ENCODE peak calls at places on chromosome 6, in five cellular contexts. One of them, this sample, is unnamed.

GRCh38 chr6:42817910-42818309 is 36.1 kb downstream of the BICRAL start:
- DNase-seq in NCI-H1105: no peak
- DNase-seq in amniotic stem cell: no peak
- DNase-seq in lung: no peak
- DNase-seq in stimulated activated naive CD8-positive, alpha-beta T cell treated with anti-CD3 and anti-CD28 coated beads, Interleukin-15, amount 100 ng/mL, for 72 hours: no peak
- DNase-seq in this sample: no peak

GRCh38 chr6:12570461-12571030 is 146.0 kb upstream of the PHACTR1 start:
- DNase-seq in NCI-H1105: no peak
- DNase-seq in amniotic stem cell: no peak
- DNase-seq in lung: no peak
- DNase-seq in stimulated activated naive CD8-positive, alpha-beta T cell treated with anti-CD3 and anti-CD28 coated beads, Interleukin-15, amount 100 ng/mL, for 72 hours: no peak
- DNase-seq in this sample: no peak

GRCh38 chr6:123810214-123810613 is 6.5 kb downstream of the NKAIN2 start:
- DNase-seq in NCI-H1105: peak
- DNase-seq in amniotic stem cell: no peak
- DNase-seq in lung: no peak
- DNase-seq in stimulated activated naive CD8-positive, alpha-beta T cell treated with anti-CD3 and anti-CD28 coated beads, Interleukin-15, amount 100 ng/mL, for 72 hours: no peak
- DNase-seq in this sample: no peak

GRCh38 chr6:6515691-6516607 is 72.6 kb upstream of the LY86 start:
- DNase-seq in NCI-H1105: no peak
- DNase-seq in amniotic stem cell: no peak
- DNase-seq in lung: no peak
- DNase-seq in stimulated activated naive CD8-positive, alpha-beta T cell treated with anti-CD3 and anti-CD28 coated beads, Interleukin-15, amount 100 ng/mL, for 72 hours: peak
- DNase-seq in this sample: peak

GRCh38 chr6:12890171-12890790 is 173.7 kb downstream of the PHACTR1 start:
- DNase-seq in NCI-H1105: no peak
- DNase-seq in amniotic stem cell: no peak
- DNase-seq in lung: no peak
- DNase-seq in stimulated activated naive CD8-positive, alpha-beta T cell treated with anti-CD3 and anti-CD28 coated beads, Interleukin-15, amount 100 ng/mL, for 72 hours: peak
- DNase-seq in this sample: no peak

GRCh38 chr6:3884007-3884745 is 35.0 kb downstream of the FAM50B start:
- DNase-seq in NCI-H1105: no peak
- DNase-seq in amniotic stem cell: no peak
- DNase-seq in lung: no peak
- DNase-seq in stimulated activated naive CD8-positive, alpha-beta T cell treated with anti-CD3 and anti-CD28 coated beads, Interleukin-15, amount 100 ng/mL, for 72 hours: no peak
- DNase-seq in this sample: no peak

GRCh38 chr6:161498359-161498758 is 224.5 kb upstream of the AGPAT4 start:
- DNase-seq in NCI-H1105: peak
- DNase-seq in amniotic stem cell: no peak
- DNase-seq in lung: no peak
- DNase-seq in stimulated activated naive CD8-positive, alpha-beta T cell treated with anti-CD3 and anti-CD28 coated beads, Interleukin-15, amount 100 ng/mL, for 72 hours: no peak
- DNase-seq in this sample: no peak

GRCh38 chr6:67886036-67886707 is 748.9 kb upstream of the ADGRB3 start:
- DNase-seq in NCI-H1105: no peak
- DNase-seq in amniotic stem cell: no peak
- DNase-seq in lung: no peak
- DNase-seq in stimulated activated naive CD8-positive, alpha-beta T cell treated with anti-CD3 and anti-CD28 coated beads, Interleukin-15, amount 100 ng/mL, for 72 hours: no peak
- DNase-seq in this sample: no peak

GRCh38 chr6:44696099-44696498 is 308.6 kb downstream of the CDC5L start:
- DNase-seq in NCI-H1105: no peak
- DNase-seq in amniotic stem cell: no peak
- DNase-seq in lung: no peak
- DNase-seq in stimulated activated naive CD8-positive, alpha-beta T cell treated with anti-CD3 and anti-CD28 coated beads, Interleukin-15, amount 100 ng/mL, for 72 hours: no peak
- DNase-seq in this sample: no peak

GRCh38 chr6:32952817-32953739 is at the start of gene HLA-DMA:
- DNase-seq in NCI-H1105: no peak
- DNase-seq in amniotic stem cell: peak
- DNase-seq in lung: peak
- DNase-seq in stimulated activated naive CD8-positive, alpha-beta T cell treated with anti-CD3 and anti-CD28 coated beads, Interleukin-15, amount 100 ng/mL, for 72 hours: peak
- DNase-seq in this sample: peak

GRCh38 chr6:35808688-35809087 is 3.5 kb downstream of the LHFPL5 start:
- DNase-seq in NCI-H1105: peak
- DNase-seq in amniotic stem cell: no peak
- DNase-seq in lung: no peak
- DNase-seq in stimulated activated naive CD8-positive, alpha-beta T cell treated with anti-CD3 and anti-CD28 coated beads, Interleukin-15, amount 100 ng/mL, for 72 hours: no peak
- DNase-seq in this sample: no peak

GRCh38 chr6:168542301-168542700 is 101.3 kb downstream of the SMOC2 start:
- DNase-seq in NCI-H1105: no peak
- DNase-seq in amniotic stem cell: no peak
- DNase-seq in lung: no peak
- DNase-seq in stimulated activated naive CD8-positive, alpha-beta T cell treated with anti-CD3 and anti-CD28 coated beads, Interleukin-15, amount 100 ng/mL, for 72 hours: no peak
- DNase-seq in this sample: no peak

GRCh38 chr6:157539421-157539822 is 158.4 kb downstream of the ZDHHC14 start:
- DNase-seq in NCI-H1105: no peak
- DNase-seq in amniotic stem cell: no peak
- DNase-seq in lung: no peak
- DNase-seq in stimulated activated naive CD8-positive, alpha-beta T cell treated with anti-CD3 and anti-CD28 coated beads, Interleukin-15, amount 100 ng/mL, for 72 hours: no peak
- DNase-seq in this sample: no peak

This sample was measured in activated T-helper 2 cell treated with anti-CD3 and anti-CD28 coated beads, Interferon-gamma antibody, Interleukin-2, Interleukin-4, amounts not matched to agents 10 μg/mL and 5 μg/mL and 100 μg/mL, durations not matched to agents 14 hours and 24 hours and 36 hours.